ENCODE peak calls at places on chromosome 7, in four cellular contexts. V, N, A and C are unnamed samples. For H3K9me3, the result is how much of the 10 kb centered on the place peaks cover.

GRCh38 chr7:85201209-85201608 is 14.4 kb upstream of the SEMA3D start:
- DNase-seq in V (no peak), N (no peak), A (no peak), C (no peak)

GRCh38 chr7:143518941-143519340 is 41.3 kb downstream of the TAS2R41 start:
- DNase-seq in A (no peak), N (no peak), V (no peak), C (no peak)

GRCh38 chr7:101814996-101815825 is 2.2 kb upstream of the CUX1 start:
- DNase-seq in V (peak), A (peak), N (peak), C (peak)

GRCh38 chr7:3092468-3092867 is 48.8 kb upstream of the CARD11 start:
- DNase-seq in V (peak), N (peak), A (no peak), C (peak)

GRCh38 chr7:521221-522070 is 1.8 kb upstream of the PDGFA start:
- DNase-seq in A (peak), V (peak), N (peak), C (peak)

GRCh38 chr7:78134256-78134655 is 335.7 kb downstream of the PHTF2 start:
- DNase-seq in A (peak), N (no peak), V (peak), C (no peak)

GRCh38 chr7:148893071-148893470 is 9.0 kb upstream of the EZH2 start:
- DNase-seq in N (no peak), A (no peak), V (no peak), C (no peak)

GRCh38 chr7:7793249-7793648 is 74.8 kb upstream of the RPA3 start:
- DNase-seq in N (no peak), A (no peak), V (no peak), C (no peak)

GRCh38 chr7:131945313-131945831 is 388.9 kb upstream of the PODXL start:
- DNase-seq in V (peak), N (peak), A (peak), C (peak)

GRCh38 chr7:45359781-45360180 is 202.2 kb downstream of the RAMP3 start:
- DNase-seq in V (no peak), A (no peak), N (no peak), C (no peak)

GRCh38 chr7:135248546-135248945 is 14.9 kb downstream of the STRA8 start:
- DNase-seq in N (no peak), V (no peak), A (no peak), C (no peak)

GRCh38 chr7:143431109-143431508 is 12.1 kb upstream of the TAS2R60 start:
- DNase-seq in N (no peak), A (no peak), V (no peak), C (no peak)

GRCh38 chr7:77537595-77538185 is 595 bp downstream of the PTPN12 start:
- DNase-seq in N (peak), A (peak), V (no peak), C (peak)

GRCh38 chr7:947391-948210 is 6.9 kb downstream of the ADAP1 start:
- DNase-seq in N (no peak), A (no peak), V (no peak), C (no peak)

GRCh38 chr7:140904081-140904480 is 20.6 kb downstream of the BRAF start:
- DNase-seq in V (peak), N (no peak), A (no peak), C (no peak)

GRCh38 chr7:92765725-92766124 is 70.6 kb downstream of the CDK6 start:
- DNase-seq in V (peak), N (no peak), A (peak), C (no peak)

GRCh38 chr7:82017334-82017943 is 247.6 kb upstream of the HGF start:
- DNase-seq in V (peak), A (peak), N (no peak), C (no peak)

GRCh38 chr7:5237286-5237685 is 45.5 kb upstream of the SLC29A4 start:
- DNase-seq in N (peak), V (peak), A (no peak), C (peak)

GRCh38 chr7:112995091-112995824 is 91.4 kb downstream of the GPR85 start:
- DNase-seq in A (no peak), V (peak), N (no peak), C (no peak)

GRCh38 chr7:29320577-29320976 is 126.0 kb downstream of the CHN2 start:
- DNase-seq in A (no peak), V (no peak), N (no peak), C (no peak)

GRCh38 chr7:128867842-128868623 is 5.4 kb downstream of the ATP6V1F start:
- DNase-seq in A (no peak), N (no peak), V (peak), C (no peak)

GRCh38 chr7:51160990-51161615 is 155.5 kb downstream of the COBL start:
- DNase-seq in A (peak), V (peak), N (peak), C (peak)

GRCh38 chr7:74490546-74490945 is 36.8 kb downstream of the GTF2IRD1 start:
- DNase-seq in V (no peak), A (no peak), N (peak), C (no peak)

GRCh38 chr7:75920431-75921161 is 5.6 kb downstream of the POR start:
- DNase-seq in A (no peak), N (peak), V (no peak), C (no peak)

GRCh38 chr7:27128034-27128433 is 2.5 kb downstream of the HOXA4 start:
- DNase-seq in N (no peak), V (peak), A (no peak), C (no peak)

GRCh38 chr7:143299840-143300239 is 11.7 kb downstream of the CASP2 start:
- DNase-seq in A (peak), N (peak), V (no peak), C (peak)

GRCh38 chr7:81185072-81185471 is 266.2 kb upstream of the SEMA3C start:
- DNase-seq in V (no peak), N (no peak), A (no peak), C (no peak)

GRCh38 chr7:106283831-106284515 is 810 bp downstream of the NAMPT start:
- DNase-seq in A (peak), N (peak), V (peak), C (peak)

GRCh38 chr7:124784879-124785818 is 19.6 kb upstream of the GPR37 start:
- DNase-seq in A (peak), N (peak), V (peak), C (peak)

GRCh38 chr7:128920913-128921582 is 10.5 kb upstream of the KCP start:
- DNase-seq in A (no peak), V (no peak), N (peak), C (no peak)

GRCh38 chr7:47332213-47332612 is 249.7 kb downstream of the TNS3 start:
- DNase-seq in N (no peak), V (no peak), A (no peak), C (no peak)

GRCh38 chr7:815284-816216 is 16.7 kb upstream of the SUN1 start:
- DNase-seq in V (no peak), A (peak), N (peak), C (peak)

GRCh38 chr7:77797734-77798393 is 370 bp downstream of the TMEM60 start:
- DNase-seq in N (peak), V (peak), A (no peak), C (no peak)

GRCh38 chr7:28145931-28146330 is 34.7 kb downstream of the JAZF1 start:
- DNase-seq in A (no peak), N (no peak), V (no peak), C (no peak)

GRCh38 chr7:28145090-28145626 is 35.4 kb downstream of the JAZF1 start:
- DNase-seq in N (no peak), V (no peak), A (no peak), C (no peak)

GRCh38 chr7:28140964-28141363 is 39.6 kb downstream of the JAZF1 start:
- DNase-seq in A (no peak), N (no peak), V (no peak), C (no peak)

GRCh38 chr7:28144266-28144665 is 36.3 kb downstream of the JAZF1 start:
- DNase-seq in V (no peak), A (no peak), N (no peak), C (peak)

DNA sequence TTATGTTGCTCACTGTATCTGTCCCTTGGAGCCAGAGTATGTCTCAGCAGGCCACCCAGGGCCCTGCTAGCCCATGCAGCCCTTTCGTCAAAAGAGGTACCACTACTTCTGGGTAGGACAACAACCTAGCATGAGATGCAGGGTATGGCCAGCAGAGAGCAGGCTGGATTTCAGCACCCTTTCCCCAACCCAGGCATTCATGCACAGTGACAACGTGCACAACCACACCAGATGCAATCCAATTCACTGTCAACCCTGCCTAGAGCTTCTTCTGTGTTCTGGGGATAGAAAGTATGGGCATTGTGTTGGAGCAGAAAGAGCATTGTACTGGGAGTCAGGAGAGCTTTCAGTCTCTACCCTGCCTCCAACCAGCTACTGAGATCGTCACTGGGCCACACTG is 37.9 kb downstream of the JAZF1 start:
- DNase-seq in A (no peak), V (no peak), N (no peak), C (no peak)
- TF ChIP-seq CTCF in A (no peak), V (no peak), N (no peak), C (no peak)

GRCh38 chr7:157684157-157684595 is 347.4 kb downstream of the DNAJB6 start:
- DNase-seq in V (no peak), A (no peak), N (no peak), C (peak)

GRCh38 chr7:157687158-157687557 is 350.4 kb downstream of the DNAJB6 start:
- DNase-seq in V (no peak), N (no peak), A (no peak), C (no peak)

GRCh38 chr7:157684596-157685429 is 348.0 kb downstream of the DNAJB6 start:
- DNase-seq in A (no peak), V (no peak), N (no peak), C (no peak)

GRCh38 chr7:157686285-157686894 is 349.6 kb downstream of the DNAJB6 start:
- DNase-seq in A (no peak), V (no peak), N (no peak), C (peak)

DNA sequence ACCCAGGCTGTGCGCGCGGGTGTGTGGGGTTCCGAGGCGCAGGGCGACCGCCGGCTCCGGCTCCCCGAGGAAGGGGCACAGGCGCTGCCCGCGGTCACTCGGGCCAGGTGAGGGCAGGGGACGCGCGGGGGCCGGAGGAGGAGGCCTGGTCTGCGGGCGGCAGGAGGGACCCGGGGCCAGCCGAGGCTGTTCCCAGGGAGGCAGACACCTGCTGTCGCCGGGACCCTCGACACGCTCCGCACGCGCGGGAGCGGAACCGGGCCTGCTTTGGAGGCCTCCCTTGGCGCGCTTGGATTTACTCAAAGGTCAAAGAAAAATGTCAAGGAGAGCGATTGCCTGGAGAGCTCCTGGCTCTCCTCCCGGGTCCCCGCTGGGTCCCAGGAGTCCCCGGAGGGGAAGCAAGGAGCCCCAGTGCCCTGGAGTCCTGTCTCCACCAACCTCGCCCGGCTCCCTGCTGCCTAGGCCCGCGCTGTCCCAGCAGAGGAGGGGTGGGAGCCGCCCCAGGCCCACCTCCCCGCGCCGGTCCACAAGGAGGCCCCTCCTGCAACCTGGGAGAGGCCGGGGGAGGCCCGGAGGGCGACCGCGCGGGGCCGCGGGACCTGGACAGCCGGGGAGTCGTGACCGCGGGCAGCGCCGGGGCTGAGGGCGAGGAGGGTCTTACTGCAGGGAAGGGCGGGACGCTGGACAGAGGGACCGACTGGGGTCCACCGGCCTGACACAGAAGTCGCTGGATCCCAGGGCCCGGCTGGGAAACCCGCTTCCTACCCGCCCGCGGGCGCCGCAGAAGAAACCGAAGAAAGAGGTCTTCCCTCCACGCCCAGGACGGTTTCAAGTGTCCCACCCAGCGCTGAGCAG is 348.9 kb downstream of the DNAJB6 start:
- DNase-seq in N (no peak), A (no peak), V (no peak), C (peak)
- H3K9me3 ChIP-seq in N (under half), A (under half), V (under half), C (under half)

DNA sequence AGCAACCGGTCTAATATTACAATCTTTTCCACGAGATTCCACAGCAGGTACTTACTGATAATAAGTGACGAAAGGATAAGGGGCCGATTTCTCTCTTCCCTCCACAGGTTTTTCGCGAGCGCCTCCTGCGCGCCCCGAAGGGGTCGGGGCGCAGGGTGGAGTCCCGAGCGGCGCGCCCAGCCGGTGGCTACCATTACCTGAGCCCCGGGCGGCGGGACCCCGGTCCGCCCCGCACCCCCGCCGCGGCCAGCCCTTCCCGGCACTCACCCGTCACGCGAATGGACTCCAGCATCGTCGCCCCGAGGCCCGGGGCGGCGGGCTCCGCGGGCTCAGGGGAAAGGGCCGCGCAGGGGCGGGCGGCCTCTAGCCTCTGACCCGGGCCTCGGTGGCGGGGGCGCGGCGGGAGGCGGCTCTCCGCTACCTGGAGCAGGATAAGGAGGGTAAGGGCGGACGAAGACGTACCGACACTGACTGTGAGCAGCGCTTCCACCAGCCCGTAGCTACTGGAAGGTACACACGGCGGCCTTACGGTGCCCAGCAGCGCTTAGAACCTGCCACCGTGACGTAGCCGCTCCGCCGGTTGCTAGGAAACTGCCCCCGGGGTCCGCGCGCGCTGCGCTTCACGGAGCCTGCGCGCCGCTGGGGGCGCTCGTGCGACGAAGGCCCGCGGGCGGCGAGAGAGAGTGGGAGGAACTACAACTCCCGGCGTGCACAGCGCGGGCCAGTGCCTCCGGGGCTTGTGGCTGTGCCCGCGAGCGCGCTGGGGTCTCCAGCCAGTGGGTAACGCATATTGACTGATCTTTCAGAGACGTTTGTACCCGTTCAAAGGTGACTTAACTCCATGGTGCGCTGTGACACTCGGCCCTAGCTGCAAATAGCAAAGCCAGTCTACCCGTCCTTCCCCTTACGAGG is 22.8 kb upstream of the ANLN start:
- DNase-seq in A (peak), V (peak), N (peak), C (peak)
- TF ChIP-seq POLR2A in A (peak), V (no peak), N (peak), C (no peak)

GRCh38 chr7:158651968-158652555 is 52.5 kb downstream of the NCAPG2 start:
- DNase-seq in N (no peak), V (no peak), A (no peak), C (no peak)
- TF ChIP-seq CTCF in N (no peak), V (no peak), A (no peak), C (no peak)

DNA sequence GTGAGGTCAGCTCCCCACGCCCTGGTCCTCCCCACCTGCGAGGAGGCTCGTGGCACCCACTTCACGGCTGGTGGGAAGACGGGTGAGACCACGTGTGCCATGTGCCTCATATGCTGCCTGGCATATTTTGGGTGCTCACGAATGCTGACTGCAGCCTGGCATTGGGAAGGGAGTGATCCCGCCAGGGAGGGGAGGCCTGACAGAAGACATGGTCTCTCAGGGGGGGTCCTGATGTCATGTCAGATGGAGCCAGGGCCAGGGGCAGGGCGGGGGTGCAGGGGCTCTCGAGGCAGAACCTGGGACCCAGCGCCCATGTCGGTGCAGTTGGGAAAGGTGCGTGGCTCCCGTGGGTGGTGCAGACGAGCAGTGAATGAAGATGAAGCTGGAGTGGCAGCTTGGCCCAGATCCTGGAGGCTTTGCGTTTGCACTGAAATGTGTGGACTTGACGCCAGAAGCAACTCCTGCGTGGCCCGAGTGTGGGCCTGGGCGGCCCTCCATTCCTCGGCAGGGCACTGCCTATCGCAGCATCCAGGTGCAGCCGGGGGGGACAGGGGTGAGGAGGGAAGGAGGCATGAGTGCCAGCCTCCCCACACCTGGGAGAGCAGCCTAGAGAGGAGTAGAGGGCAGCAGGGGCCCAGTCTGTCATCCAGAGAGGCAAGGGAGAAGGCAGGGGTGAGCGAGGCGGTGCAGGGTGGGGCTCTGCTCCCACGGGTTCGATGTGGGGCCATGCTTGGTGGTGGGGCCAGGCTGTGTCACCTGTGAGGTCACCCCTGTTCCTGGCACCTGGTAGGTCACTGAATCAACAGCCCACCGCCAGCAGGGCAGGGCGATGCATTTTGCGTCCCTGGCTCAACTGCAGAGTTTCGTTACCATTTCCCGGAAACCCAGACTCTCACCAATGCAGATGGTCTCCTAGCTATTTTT is 385.6 kb downstream of the DNAJB6 start:
- DNase-seq in N (no peak), A (no peak), V (no peak), C (no peak)
- H3K9me3 ChIP-seq in N (under half), A (under half), V (half or more), C (under half)